ENCODE peak calls at places on chromosomes 11 and 22, in ten cellular contexts. One of them, this sample, is unnamed.

GRCh38 chr11:119377112-119377901 is 4.2 kb downstream of the USP2 start:
- DNase-seq in ACHN: no peak
- DNase-seq in lower leg skin: peak
- DNase-seq in NCI-H774: no peak
- DNase-seq in memory B cell: no peak
- DNase-seq in DMS153: no peak
- DNase-seq in stimulated activated CD8-positive, alpha-beta memory T cell treated with anti-CD3 and anti-CD28 coated beads, Interleukin-4, amount 100 ng/mL, for 1 hour: no peak
- DNase-seq in activated CD4-positive, CD25-positive, alpha-beta regulatory T cell treated with anti-CD3 and anti-CD28 coated beads, Interleukin-2, amount 50 U/mL, for 16 hours: no peak
- DNase-seq in left cardiac atrium: peak
- DNase-seq in nephron progenitor cell: no peak
- DNase-seq in this sample: no peak

GRCh38 chr22:46149493-46149997 is 781 bp upstream of the PPARA start:
- DNase-seq in ACHN: peak
- DNase-seq in lower leg skin: no peak
- DNase-seq in NCI-H774: no peak
- DNase-seq in memory B cell: peak
- DNase-seq in DMS153: peak
- DNase-seq in stimulated activated CD8-positive, alpha-beta memory T cell treated with anti-CD3 and anti-CD28 coated beads, Interleukin-4, amount 100 ng/mL, for 1 hour: no peak
- DNase-seq in activated CD4-positive, CD25-positive, alpha-beta regulatory T cell treated with anti-CD3 and anti-CD28 coated beads, Interleukin-2, amount 50 U/mL, for 16 hours: no peak
- DNase-seq in left cardiac atrium: peak
- DNase-seq in nephron progenitor cell: peak
- DNase-seq in this sample: peak

GRCh38 chr22:21443735-21444421 is 23.3 kb upstream of the TMEM191C start:
- DNase-seq in ACHN: no peak
- DNase-seq in lower leg skin: peak
- DNase-seq in NCI-H774: no peak
- DNase-seq in memory B cell: no peak
- DNase-seq in DMS153: no peak
- DNase-seq in stimulated activated CD8-positive, alpha-beta memory T cell treated with anti-CD3 and anti-CD28 coated beads, Interleukin-4, amount 100 ng/mL, for 1 hour: no peak
- DNase-seq in activated CD4-positive, CD25-positive, alpha-beta regulatory T cell treated with anti-CD3 and anti-CD28 coated beads, Interleukin-2, amount 50 U/mL, for 16 hours: no peak
- DNase-seq in left cardiac atrium: peak
- DNase-seq in nephron progenitor cell: no peak
- DNase-seq in this sample: no peak

GRCh38 chr22:37157516-37158289 is 8.0 kb upstream of the IL2RB start:
- DNase-seq in ACHN: no peak
- DNase-seq in lower leg skin: no peak
- DNase-seq in NCI-H774: no peak
- DNase-seq in memory B cell: no peak
- DNase-seq in DMS153: no peak
- DNase-seq in stimulated activated CD8-positive, alpha-beta memory T cell treated with anti-CD3 and anti-CD28 coated beads, Interleukin-4, amount 100 ng/mL, for 1 hour: no peak
- DNase-seq in activated CD4-positive, CD25-positive, alpha-beta regulatory T cell treated with anti-CD3 and anti-CD28 coated beads, Interleukin-2, amount 50 U/mL, for 16 hours: no peak
- DNase-seq in left cardiac atrium: no peak
- DNase-seq in nephron progenitor cell: no peak
- DNase-seq in this sample: peak

GRCh38 chr22:40819741-40820140 is 595 bp upstream of the SLC25A17 start:
- DNase-seq in ACHN: peak
- DNase-seq in lower leg skin: no peak
- DNase-seq in NCI-H774: no peak
- DNase-seq in memory B cell: no peak
- DNase-seq in DMS153: no peak
- DNase-seq in stimulated activated CD8-positive, alpha-beta memory T cell treated with anti-CD3 and anti-CD28 coated beads, Interleukin-4, amount 100 ng/mL, for 1 hour: no peak
- DNase-seq in activated CD4-positive, CD25-positive, alpha-beta regulatory T cell treated with anti-CD3 and anti-CD28 coated beads, Interleukin-2, amount 50 U/mL, for 16 hours: no peak
- DNase-seq in left cardiac atrium: no peak
- DNase-seq in nephron progenitor cell: no peak
- DNase-seq in this sample: no peak

GRCh38 chr11:833849-834311 is 1.1 kb downstream of the CD151 start:
- DNase-seq in ACHN: no peak
- DNase-seq in lower leg skin: no peak
- DNase-seq in NCI-H774: no peak
- DNase-seq in memory B cell: no peak
- DNase-seq in DMS153: no peak
- DNase-seq in stimulated activated CD8-positive, alpha-beta memory T cell treated with anti-CD3 and anti-CD28 coated beads, Interleukin-4, amount 100 ng/mL, for 1 hour: no peak
- DNase-seq in activated CD4-positive, CD25-positive, alpha-beta regulatory T cell treated with anti-CD3 and anti-CD28 coated beads, Interleukin-2, amount 50 U/mL, for 16 hours: no peak
- DNase-seq in left cardiac atrium: no peak
- DNase-seq in nephron progenitor cell: no peak
- DNase-seq in this sample: no peak

GRCh38 chr22:49084203-49084602 is 743.5 kb downstream of the BRD1 start:
- DNase-seq in ACHN: no peak
- DNase-seq in lower leg skin: no peak
- DNase-seq in NCI-H774: peak
- DNase-seq in memory B cell: no peak
- DNase-seq in DMS153: peak
- DNase-seq in stimulated activated CD8-positive, alpha-beta memory T cell treated with anti-CD3 and anti-CD28 coated beads, Interleukin-4, amount 100 ng/mL, for 1 hour: no peak
- DNase-seq in activated CD4-positive, CD25-positive, alpha-beta regulatory T cell treated with anti-CD3 and anti-CD28 coated beads, Interleukin-2, amount 50 U/mL, for 16 hours: no peak
- DNase-seq in left cardiac atrium: no peak
- DNase-seq in nephron progenitor cell: no peak
- DNase-seq in this sample: no peak

GRCh38 chr11:29616611-29617010 is 400.2 kb downstream of the KCNA4 start:
- DNase-seq in ACHN: no peak
- DNase-seq in lower leg skin: no peak
- DNase-seq in NCI-H774: no peak
- DNase-seq in memory B cell: no peak
- DNase-seq in DMS153: no peak
- DNase-seq in stimulated activated CD8-positive, alpha-beta memory T cell treated with anti-CD3 and anti-CD28 coated beads, Interleukin-4, amount 100 ng/mL, for 1 hour: no peak
- DNase-seq in activated CD4-positive, CD25-positive, alpha-beta regulatory T cell treated with anti-CD3 and anti-CD28 coated beads, Interleukin-2, amount 50 U/mL, for 16 hours: no peak
- DNase-seq in left cardiac atrium: no peak
- DNase-seq in nephron progenitor cell: no peak
- DNase-seq in this sample: no peak

GRCh38 chr11:11580831-11581492 is 40.8 kb downstream of the GALNT18 start:
- DNase-seq in ACHN: no peak
- DNase-seq in lower leg skin: no peak
- DNase-seq in NCI-H774: peak
- DNase-seq in memory B cell: no peak
- DNase-seq in DMS153: peak
- DNase-seq in stimulated activated CD8-positive, alpha-beta memory T cell treated with anti-CD3 and anti-CD28 coated beads, Interleukin-4, amount 100 ng/mL, for 1 hour: no peak
- DNase-seq in activated CD4-positive, CD25-positive, alpha-beta regulatory T cell treated with anti-CD3 and anti-CD28 coated beads, Interleukin-2, amount 50 U/mL, for 16 hours: no peak
- DNase-seq in left cardiac atrium: no peak
- DNase-seq in nephron progenitor cell: no peak
- DNase-seq in this sample: peak

GRCh38 chr11:119316017-119316728 is 757 bp downstream of the MCAM start:
- DNase-seq in ACHN: peak
- DNase-seq in lower leg skin: no peak
- DNase-seq in NCI-H774: no peak
- DNase-seq in memory B cell: no peak
- DNase-seq in DMS153: peak
- DNase-seq in stimulated activated CD8-positive, alpha-beta memory T cell treated with anti-CD3 and anti-CD28 coated beads, Interleukin-4, amount 100 ng/mL, for 1 hour: no peak
- DNase-seq in activated CD4-positive, CD25-positive, alpha-beta regulatory T cell treated with anti-CD3 and anti-CD28 coated beads, Interleukin-2, amount 50 U/mL, for 16 hours: no peak
- DNase-seq in left cardiac atrium: peak
- DNase-seq in nephron progenitor cell: no peak
- DNase-seq in this sample: no peak

GRCh38 chr22:35690001-35690400 is 27.7 kb upstream of the APOL5 start:
- DNase-seq in ACHN: no peak
- DNase-seq in lower leg skin: no peak
- DNase-seq in NCI-H774: no peak
- DNase-seq in memory B cell: no peak
- DNase-seq in DMS153: no peak
- DNase-seq in stimulated activated CD8-positive, alpha-beta memory T cell treated with anti-CD3 and anti-CD28 coated beads, Interleukin-4, amount 100 ng/mL, for 1 hour: no peak
- DNase-seq in activated CD4-positive, CD25-positive, alpha-beta regulatory T cell treated with anti-CD3 and anti-CD28 coated beads, Interleukin-2, amount 50 U/mL, for 16 hours: no peak
- DNase-seq in left cardiac atrium: no peak
- DNase-seq in nephron progenitor cell: no peak
- DNase-seq in this sample: no peak

GRCh38 chr22:22877523-22878210 is 9.9 kb upstream of the IGLL5 start:
- DNase-seq in ACHN: peak
- DNase-seq in lower leg skin: no peak
- DNase-seq in NCI-H774: peak
- DNase-seq in memory B cell: no peak
- DNase-seq in DMS153: peak
- DNase-seq in stimulated activated CD8-positive, alpha-beta memory T cell treated with anti-CD3 and anti-CD28 coated beads, Interleukin-4, amount 100 ng/mL, for 1 hour: peak
- DNase-seq in activated CD4-positive, CD25-positive, alpha-beta regulatory T cell treated with anti-CD3 and anti-CD28 coated beads, Interleukin-2, amount 50 U/mL, for 16 hours: peak
- DNase-seq in left cardiac atrium: peak
- DNase-seq in nephron progenitor cell: peak
- DNase-seq in this sample: peak

GRCh38 chr11:93073026-93073425 is 103.6 kb downstream of the MTNR1B start:
- DNase-seq in ACHN: no peak
- DNase-seq in lower leg skin: no peak
- DNase-seq in NCI-H774: no peak
- DNase-seq in memory B cell: no peak
- DNase-seq in DMS153: no peak
- DNase-seq in stimulated activated CD8-positive, alpha-beta memory T cell treated with anti-CD3 and anti-CD28 coated beads, Interleukin-4, amount 100 ng/mL, for 1 hour: no peak
- DNase-seq in activated CD4-positive, CD25-positive, alpha-beta regulatory T cell treated with anti-CD3 and anti-CD28 coated beads, Interleukin-2, amount 50 U/mL, for 16 hours: no peak
- DNase-seq in left cardiac atrium: no peak
- DNase-seq in nephron progenitor cell: no peak
- DNase-seq in this sample: peak

GRCh38 chr11:75471134-75471943 is 38.3 kb upstream of the KLHL35 start:
- DNase-seq in ACHN: no peak
- DNase-seq in lower leg skin: no peak
- DNase-seq in NCI-H774: no peak
- DNase-seq in memory B cell: no peak
- DNase-seq in DMS153: no peak
- DNase-seq in stimulated activated CD8-positive, alpha-beta memory T cell treated with anti-CD3 and anti-CD28 coated beads, Interleukin-4, amount 100 ng/mL, for 1 hour: no peak
- DNase-seq in activated CD4-positive, CD25-positive, alpha-beta regulatory T cell treated with anti-CD3 and anti-CD28 coated beads, Interleukin-2, amount 50 U/mL, for 16 hours: no peak
- DNase-seq in left cardiac atrium: no peak
- DNase-seq in nephron progenitor cell: no peak
- DNase-seq in this sample: no peak

GRCh38 chr11:119806064-119806915 is 77.3 kb upstream of the NECTIN1 start:
- DNase-seq in ACHN: no peak
- DNase-seq in lower leg skin: no peak
- DNase-seq in NCI-H774: no peak
- DNase-seq in memory B cell: no peak
- DNase-seq in DMS153: no peak
- DNase-seq in stimulated activated CD8-positive, alpha-beta memory T cell treated with anti-CD3 and anti-CD28 coated beads, Interleukin-4, amount 100 ng/mL, for 1 hour: no peak
- DNase-seq in activated CD4-positive, CD25-positive, alpha-beta regulatory T cell treated with anti-CD3 and anti-CD28 coated beads, Interleukin-2, amount 50 U/mL, for 16 hours: no peak
- DNase-seq in left cardiac atrium: no peak
- DNase-seq in nephron progenitor cell: no peak
- DNase-seq in this sample: no peak